ENCODE peak calls at places on chromosomes 11 and 22, in eight cellular contexts. T is astrocyte of the cerebellum; X is CD8-positive, alpha-beta T cell; R is ovary; O is adrenal gland; N is epithelial cell of esophagus; P is HCT116; H is mammary epithelial cell. C is an unnamed sample.

GRCh38 chr11:6545917-6546605 is 49.0 kb downstream of the DNHD1 start:
- DNase-seq in N (no peak), T (no peak), O (no peak), R (no peak), P (no peak), X (no peak), H (no peak), C (no peak)

GRCh38 chr11:77269484-77270123 is 31.9 kb downstream of the GDPD4 start:
- DNase-seq in O (no peak), N (peak), H (peak), X (no peak), R (no peak), T (no peak), P (no peak), C (peak)

GRCh38 chr22:44686873-44687600 is 15.0 kb upstream of the PRR5 start:
- DNase-seq in R (no peak), P (no peak), H (no peak), O (no peak), T (no peak), X (no peak), N (peak), C (peak)

GRCh38 chr11:121889168-121889567 is 226.8 kb downstream of the BLID start:
- DNase-seq in O (no peak), N (peak), T (no peak), R (no peak), X (no peak), P (no peak), H (no peak), C (no peak)

GRCh38 chr22:20536590-20537324 is 29.3 kb downstream of the MED15 start:
- DNase-seq in T (no peak), O (no peak), H (no peak), P (no peak), R (no peak), N (no peak), X (no peak), C (no peak)

GRCh38 chr11:29527391-29527936 is 489.4 kb downstream of the KCNA4 start:
- DNase-seq in O (peak), H (peak), P (peak), R (no peak), T (peak), N (peak), X (no peak), C (peak)

GRCh38 chr11:75894036-75894585 is 79.1 kb downstream of the UVRAG start:
- DNase-seq in X (no peak), N (no peak), R (no peak), T (no peak), O (no peak), H (no peak), P (no peak), C (no peak)

GRCh38 chr11:14232652-14233051 is 126.3 kb downstream of the RRAS2 start:
- DNase-seq in X (no peak), P (no peak), O (no peak), H (no peak), T (no peak), R (no peak), N (no peak), C (no peak)

GRCh38 chr11:132072044-132072879 is 701.8 kb downstream of the NTM start:
- DNase-seq in P (no peak), R (no peak), X (no peak), O (no peak), H (peak), T (peak), N (peak), C (peak)

GRCh38 chr11:64571410-64572091 is 19.5 kb upstream of the SLC22A12 start:
- DNase-seq in T (no peak), O (no peak), N (peak), R (no peak), X (no peak), P (no peak), H (peak), C (no peak)

GRCh38 chr11:7423946-7424345 is 61.4 kb upstream of the OLFML1 start:
- DNase-seq in R (no peak), P (no peak), N (no peak), T (no peak), X (no peak), H (no peak), O (no peak), C (no peak)

GRCh38 chr11:93287434-93287833 is 43.1 kb upstream of the DEUP1 start:
- DNase-seq in R (no peak), X (no peak), P (no peak), H (no peak), N (peak), O (no peak), T (no peak), C (no peak)

GRCh38 chr11:12587333-12587997 is 86.8 kb upstream of the TEAD1 start:
- DNase-seq in O (no peak), T (peak), P (no peak), N (peak), H (peak), X (no peak), R (no peak), C (peak)

GRCh38 chr11:106344392-106344791 is 266.9 kb downstream of the AASDHPPT start:
- DNase-seq in O (no peak), T (peak), X (no peak), R (no peak), P (no peak), N (peak), H (peak), C (peak)

DNA sequence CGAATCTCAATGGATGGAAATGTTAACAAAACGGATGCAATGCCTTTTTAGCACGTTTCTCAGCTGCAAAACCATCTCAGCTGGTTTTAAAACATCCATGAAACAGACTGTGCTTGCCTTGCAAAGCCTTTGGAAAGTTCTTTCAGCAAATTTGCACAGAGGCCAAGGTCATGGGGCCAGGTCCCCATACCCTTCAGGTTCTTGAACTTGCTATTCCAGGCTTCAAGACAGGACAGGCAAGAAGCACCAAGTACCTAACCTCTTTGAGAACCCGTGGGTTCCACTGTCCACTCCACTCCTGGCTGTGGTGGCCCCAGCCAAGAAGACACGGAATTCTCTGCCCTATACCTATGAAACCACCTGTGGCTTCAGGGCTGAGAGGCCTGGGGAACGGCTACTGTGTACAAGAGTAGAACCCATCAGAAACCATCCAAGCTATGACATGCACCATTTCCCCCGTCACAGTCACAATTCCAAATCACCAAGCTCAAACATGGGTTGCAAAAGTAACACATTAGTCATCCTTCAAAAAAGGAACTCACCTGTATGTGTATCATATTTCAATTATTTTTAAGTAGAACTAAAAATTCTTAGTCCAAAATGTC is 17.0 kb downstream of the TNKS1BP1 start:
- DNase-seq in T (no peak), R (no peak), H (peak), O (no peak), N (peak), X (no peak), P (no peak), C (no peak)
- H3K4me3 ChIP-seq in T (no peak), R (no peak), H (peak), O (no peak), N (peak), X (no peak), P (no peak), C (no peak)

DNA sequence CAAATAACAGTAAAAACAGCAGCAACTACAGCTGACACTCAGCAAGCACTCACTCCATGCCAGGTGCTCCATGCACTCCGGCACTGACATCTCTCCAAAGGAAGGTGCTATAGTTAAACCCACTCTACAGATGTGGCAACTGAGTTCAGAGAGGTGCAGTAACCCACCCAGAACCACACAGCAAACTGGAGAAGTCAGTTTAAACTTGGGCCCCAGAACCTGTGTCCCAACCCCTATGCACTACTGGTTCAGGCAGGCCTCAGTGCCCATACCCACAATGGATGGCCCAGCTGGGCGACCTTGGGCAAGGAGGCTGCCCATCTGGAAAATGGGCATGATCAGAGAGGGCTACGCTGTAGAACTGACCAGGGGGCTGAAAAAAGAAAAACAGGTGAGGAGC is 26.4 kb upstream of the TCF20 start:
- DNase-seq in T (no peak), N (no peak), R (no peak), X (no peak), H (no peak), O (no peak), P (no peak), C (no peak)
- TF ChIP-seq CTCF in T (no peak), N (no peak), R (no peak), X (no peak), H (no peak), O (no peak), P (no peak), C (no peak)

DNA sequence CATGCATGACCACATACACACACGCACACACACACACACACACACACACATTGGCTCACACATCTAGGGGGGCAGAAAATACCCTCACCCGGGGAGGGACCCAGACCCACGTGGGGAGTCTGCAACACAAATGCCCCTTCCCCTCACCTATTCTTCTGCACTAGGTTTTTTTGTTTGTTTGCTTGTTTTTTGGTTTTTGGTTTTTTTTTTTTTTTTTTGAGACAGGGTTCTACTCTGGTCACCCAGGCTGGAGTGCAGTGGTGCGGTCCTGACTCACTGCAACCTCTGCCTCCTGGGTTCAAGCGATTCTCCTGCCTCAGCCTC is 28.4 kb downstream of the WEE1 start:
- DNase-seq in R (no peak), N (no peak), P (no peak), T (no peak), O (no peak), H (no peak), X (no peak), C (no peak)
- H3K4me3 ChIP-seq in R (no peak), N (no peak), P (no peak), T (no peak), O (no peak), H (no peak), X (peak), C (no peak)

DNA sequence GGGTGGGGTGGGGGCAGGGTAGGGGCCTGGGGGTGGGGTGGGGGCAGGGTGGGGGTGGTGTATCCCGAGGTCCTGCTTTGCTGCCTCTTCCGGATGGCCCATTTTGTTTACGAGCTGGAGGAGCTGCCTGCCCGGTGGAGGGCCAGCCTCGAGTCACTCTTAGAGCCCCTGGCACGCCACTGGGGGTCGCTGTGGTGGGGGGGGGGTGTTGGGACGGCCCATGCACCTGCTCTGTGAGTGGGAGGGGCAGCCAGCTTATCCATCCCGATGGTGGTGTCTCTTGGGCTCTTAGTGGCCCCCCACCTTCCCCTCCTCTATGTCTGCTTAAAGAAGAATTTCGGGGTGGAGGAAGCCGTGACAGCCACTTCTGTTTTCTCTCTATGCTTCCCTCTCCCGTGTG is 24.6 kb downstream of the MRGPRD start:
- DNase-seq in N (no peak), X (peak), H (no peak), R (no peak), O (no peak), T (no peak), P (no peak), C (no peak)
- TF ChIP-seq CTCF in N (peak), X (no peak), H (peak), R (no peak), O (no peak), T (no peak), P (no peak), C (peak)

GRCh38 chr11:117794144-117794543 is 2.9 kb downstream of the DSCAML1 start:
- DNase-seq in R (no peak), N (no peak), H (no peak), T (no peak), X (no peak), O (no peak), P (no peak), C (no peak)

GRCh38 chr11:117799634-117800033 is 2.6 kb upstream of the DSCAML1 start:
- DNase-seq in O (no peak), H (no peak), X (no peak), N (no peak), P (no peak), T (no peak), R (no peak), C (no peak)

GRCh38 chr11:117794772-117795629 is 2.0 kb downstream of the DSCAML1 start:
- DNase-seq in H (no peak), N (no peak), T (no peak), O (no peak), P (no peak), X (no peak), R (no peak), C (no peak)

GRCh38 chr11:117795726-117796455 is 1.1 kb downstream of the DSCAML1 start:
- DNase-seq in X (no peak), N (peak), P (no peak), T (no peak), H (no peak), O (no peak), R (no peak), C (no peak)

GRCh38 chr11:117796456-117797428 is at the start of gene DSCAML1:
- DNase-seq in O (no peak), R (peak), P (no peak), X (peak), H (no peak), N (peak), T (no peak), C (no peak)
- H3K4me3 ChIP-seq in O (peak), R (peak), P (no peak), X (peak), H (peak), N (no peak), T (no peak), C (no peak)

C was measured in fibroblast of pulmonary artery.